ENCODE peak calls at places on chromosomes 2 and 18, in five cellular contexts. Z, A, V, X and H are unnamed samples.

GRCh38 chr2:33694904-33695303 is 95.8 kb upstream of the FAM98A start:
- DNase-seq in V (no peak), X (no peak), A (no peak), Z (no peak), H (no peak)

GRCh38 chr18:7856733-7857132 is 289.6 kb downstream of the PTPRM start:
- DNase-seq in A (no peak), X (no peak), V (no peak), Z (no peak), H (no peak)

GRCh38 chr2:29766191-29766590 is 155.2 kb downstream of the ALK start:
- DNase-seq in V (no peak), A (no peak), Z (no peak), X (no peak), H (no peak)

GRCh38 chr18:23209031-23209430 is 73.7 kb downstream of the CABLES1 start:
- DNase-seq in A (no peak), X (no peak), V (no peak), Z (no peak), H (no peak)

GRCh38 chr2:128472789-128473174 is 154.1 kb upstream of the HS6ST1 start:
- DNase-seq in Z (peak; percentile 18), A (peak; percentile 51), X (no peak), V (no peak), H (peak; percentile 2)

GRCh38 chr2:12227941-12228608 is 481.6 kb downstream of the LPIN1 start:
- DNase-seq in V (no peak), X (no peak), Z (no peak), A (no peak), H (peak; percentile 62)

GRCh38 chr18:57687970-57688369 is 66.3 kb upstream of the NARS1 start:
- DNase-seq in Z (no peak), X (no peak), V (no peak), A (no peak), H (no peak)

GRCh38 chr2:41475959-41476358 is 571.9 kb upstream of the PKDCC start:
- DNase-seq in X (no peak), Z (no peak), A (no peak), V (no peak), H (no peak)

GRCh38 chr2:159035790-159036411 is 67.5 kb downstream of the TANC1 start:
- DNase-seq in A (no peak), V (no peak), Z (no peak), X (peak; percentile 76), H (no peak)

GRCh38 chr18:24397131-24397693 is 412 bp downstream of the OSBPL1A start:
- DNase-seq in Z (peak; percentile 19), V (peak; percentile 72), X (peak; percentile 67), A (no peak), H (peak; percentile 16)

GRCh38 chr2:211737282-211737681 is 801.3 kb downstream of the ERBB4 start:
- DNase-seq in V (no peak), Z (no peak), X (no peak), A (no peak), H (no peak)

GRCh38 chr2:229910832-229911412 is 10.9 kb downstream of the TRIP12 start:
- DNase-seq in Z (no peak), A (no peak), V (no peak), X (no peak), H (no peak)

GRCh38 chr2:181152701-181153100 is 172.3 kb downstream of the UBE2E3 start:
- DNase-seq in Z (no peak), V (no peak), X (no peak), A (no peak), H (no peak)

GRCh38 chr18:37698508-37699035 is 133.0 kb upstream of the CELF4 start:
- DNase-seq in X (peak; percentile 22), A (no peak), V (no peak), Z (no peak), H (no peak)

GRCh38 chr2:174552891-174553290 is 44.7 kb downstream of the WIPF1 start:
- DNase-seq in A (no peak), Z (no peak), V (no peak), X (no peak), H (no peak)

GRCh38 chr2:88016948-88017779 is 817 bp upstream of the RNU2-63P start:
- DNase-seq in Z (no peak), A (peak; percentile 69), X (peak; percentile 31), V (peak; percentile 60), H (no peak)